ENCODE peak calls at places on chromosomes 1 and 21, in five cellular contexts. Y, O, F, N and I are unnamed samples.

GRCh38 chr1:112317140-112317539 is 78.9 kb upstream of the CTTNBP2NL start:
- DNase-seq in Y (peak; percentile 44), O (no peak), N (no peak), F (peak; percentile 94), I (no peak)

GRCh38 chr21:33296156-33296555 is 28.6 kb upstream of the IFNAR1 start:
- DNase-seq in O (no peak), F (no peak), Y (no peak), N (no peak), I (no peak)

GRCh38 chr1:192805832-192806323 is 3.0 kb upstream of the RGS2 start:
- DNase-seq in N (peak; percentile 20), O (no peak), F (peak; percentile 98), Y (peak; percentile 90), I (no peak)

GRCh38 chr1:181768216-181768929 is 285.1 kb downstream of the CACNA1E start:
- DNase-seq in Y (no peak), O (no peak), N (no peak), F (no peak), I (no peak)

GRCh38 chr1:173628888-173629287 is 6.2 kb upstream of the TEX50 start:
- DNase-seq in O (no peak), F (peak; percentile 33), N (no peak), Y (no peak), I (no peak)

GRCh38 chr1:59484090-59484489 is 187.2 kb downstream of the FGGY start:
- DNase-seq in O (no peak), Y (peak; percentile 90), N (no peak), F (peak; percentile 92), I (no peak)

GRCh38 chr1:67146101-67146500 is 11.3 kb upstream of the C1orf141 start:
- DNase-seq in F (no peak), N (no peak), O (no peak), Y (no peak), I (no peak)

GRCh38 chr1:43803646-43804045 is 96.3 kb downstream of the ST3GAL3 start:
- DNase-seq in F (no peak), N (no peak), Y (no peak), O (no peak), I (no peak)

GRCh38 chr1:183783342-183783741 is 21.6 kb upstream of the RGL1 start:
- DNase-seq in Y (peak; percentile 62), N (no peak), F (peak; percentile 49), O (no peak), I (no peak)

GRCh38 chr1:220920967-220921366 is 41.7 kb downstream of the HLX start:
- DNase-seq in Y (no peak), N (no peak), O (no peak), F (no peak), I (no peak)

GRCh38 chr1:212167098-212167497 is 118.1 kb upstream of the PPP2R5A start:
- DNase-seq in N (no peak), Y (peak; percentile 80), O (no peak), F (peak; percentile 97), I (peak; percentile 46)